ENCODE peak calls at places on chromosomes 2 and 18, in five cellular contexts. Q is iris pigment epithelial cell, I is osteocyte, W is frontal cortex, Z is NCI-H510A treated with DMSO at 0.1 percent for 48 hours. V is an unnamed sample.
A peak's percentile ranks its signal among the peaks of the same experiment; 100 is the strongest.

GRCh38 chr2:16005819-16006536 is 65.6 kb downstream of the MYCN start:
- DNase-seq in Q (peak; percentile 10), I (no peak), W (no peak), Z (no peak), V (no peak)

GRCh38 chr2:219445220-219445631 is 10.6 kb downstream of the SPEG start:
- DNase-seq in Q (no peak), I (no peak), W (no peak), Z (no peak), V (no peak)

GRCh38 chr2:233802132-233802815 is 24.1 kb downstream of the MROH2A start:
- DNase-seq in Q (no peak), I (no peak), W (no peak), Z (no peak), V (peak; percentile 9)

GRCh38 chr18:32612651-32613050 is 142.0 kb upstream of the GAREM1 start:
- DNase-seq in Q (no peak), I (no peak), W (no peak), Z (peak; percentile 95), V (no peak)

GRCh38 chr2:63663013-63663864 is 74.5 kb downstream of the MDH1 start:
- DNase-seq in Q (peak; percentile 60), I (no peak), W (no peak), Z (no peak), V (no peak)

GRCh38 chr2:216362730-216363129 is 9.6 kb downstream of the MARCHF4 start:
- DNase-seq in Q (peak; percentile 73), I (no peak), W (no peak), Z (no peak), V (no peak)

GRCh38 chr2:171541202-171541884 is 19.1 kb downstream of the CYBRD1 start:
- DNase-seq in Q (no peak), I (no peak), W (no peak), Z (no peak), V (no peak)

GRCh38 chr18:5097116-5097703 is 99.8 kb downstream of the AKAIN1 start:
- DNase-seq in Q (no peak), I (no peak), W (no peak), Z (no peak), V (no peak)

GRCh38 chr2:155748126-155748525 is 584.4 kb downstream of the NR4A2 start:
- DNase-seq in Q (no peak), I (no peak), W (no peak), Z (no peak), V (no peak)

GRCh38 chr18:34339155-34339554 is 114.4 kb upstream of the NOL4 start:
- DNase-seq in Q (no peak), I (no peak), W (no peak), Z (peak; percentile 64), V (no peak)

GRCh38 chr18:9855686-9856085 is 30.1 kb upstream of the TXNDC2 start:
- DNase-seq in Q (peak; percentile 35), I (no peak), W (no peak), Z (no peak), V (no peak)

GRCh38 chr2:71556811-71557210 is 103.5 kb downstream of the DYSF start:
- DNase-seq in Q (no peak), I (no peak), W (no peak), Z (no peak), V (no peak)

GRCh38 chr18:70296289-70296688 is 7.4 kb downstream of the SOCS6 start:
- DNase-seq in Q (no peak), I (no peak), W (no peak), Z (no peak), V (no peak)

GRCh38 chr2:241182531-241183133 is 5.8 kb upstream of the ANO7 start:
- DNase-seq in Q (no peak), I (no peak), W (no peak), Z (no peak), V (no peak)

GRCh38 chr18:26394047-26394654 is 154.2 kb downstream of the KCTD1 start:
- DNase-seq in Q (no peak), I (no peak), W (no peak), Z (no peak), V (no peak)